ENCODE peak calls at places on chromosome X, in eight cellular contexts. One of them, this sample, is unnamed.

GRCh38 chrX:84165716-84166115 is 22.3 kb downstream of the RPS6KA6 start:
- DNase-seq in NCI-H1092 treated with DMSO at 0.1 percent for 48 hours: no peak
- DNase-seq in T-helper 17 cell: no peak
- DNase-seq in choroid plexus epithelial cell: peak; percentile 9
- DNase-seq in fibroblast of the conjunctiva: no peak
- DNase-seq in iris pigment epithelial cell: no peak
- DNase-seq in G401: no peak
- DNase-seq in A172: no peak
- DNase-seq in this sample: no peak

GRCh38 chrX:49039598-49040375 is 3.4 kb downstream of the TFE3 start:
- DNase-seq in NCI-H1092 treated with DMSO at 0.1 percent for 48 hours: no peak
- DNase-seq in T-helper 17 cell: peak; percentile 22
- DNase-seq in choroid plexus epithelial cell: peak; percentile 93
- DNase-seq in fibroblast of the conjunctiva: peak; percentile 87
- DNase-seq in iris pigment epithelial cell: peak; percentile 93
- DNase-seq in G401: peak; percentile 37
- DNase-seq in A172: peak; percentile 90
- DNase-seq in this sample: peak; percentile 82

GRCh38 chrX:104647084-104647483 is 81.1 kb downstream of the IL1RAPL2 start:
- DNase-seq in NCI-H1092 treated with DMSO at 0.1 percent for 48 hours: no peak
- DNase-seq in T-helper 17 cell: no peak
- DNase-seq in choroid plexus epithelial cell: no peak
- DNase-seq in fibroblast of the conjunctiva: no peak
- DNase-seq in iris pigment epithelial cell: no peak
- DNase-seq in G401: no peak
- DNase-seq in A172: no peak
- DNase-seq in this sample: no peak

GRCh38 chrX:109840585-109840984 is 107.5 kb upstream of the ACSL4 start:
- DNase-seq in NCI-H1092 treated with DMSO at 0.1 percent for 48 hours: no peak
- DNase-seq in T-helper 17 cell: no peak
- DNase-seq in choroid plexus epithelial cell: peak; percentile 95
- DNase-seq in fibroblast of the conjunctiva: peak; percentile 86
- DNase-seq in iris pigment epithelial cell: peak; percentile 94
- DNase-seq in G401: no peak
- DNase-seq in A172: peak; percentile 66
- DNase-seq in this sample: no peak

GRCh38 chrX:77167993-77168392 is 279.2 kb upstream of the FGF16 start:
- DNase-seq in NCI-H1092 treated with DMSO at 0.1 percent for 48 hours: no peak
- DNase-seq in T-helper 17 cell: no peak
- DNase-seq in choroid plexus epithelial cell: peak; percentile 0
- DNase-seq in fibroblast of the conjunctiva: no peak
- DNase-seq in iris pigment epithelial cell: no peak
- DNase-seq in G401: no peak
- DNase-seq in A172: no peak
- DNase-seq in this sample: no peak

GRCh38 chrX:95063554-95063953 is 1389.5 kb downstream of the FAM133A start:
- DNase-seq in NCI-H1092 treated with DMSO at 0.1 percent for 48 hours: no peak
- DNase-seq in T-helper 17 cell: no peak
- DNase-seq in choroid plexus epithelial cell: peak; percentile 43
- DNase-seq in fibroblast of the conjunctiva: no peak
- DNase-seq in iris pigment epithelial cell: peak; percentile 53
- DNase-seq in G401: no peak
- DNase-seq in A172: peak; percentile 9
- DNase-seq in this sample: no peak

GRCh38 chrX:66142351-66142750 is 21.7 kb upstream of the HEPH start:
- DNase-seq in NCI-H1092 treated with DMSO at 0.1 percent for 48 hours: no peak
- DNase-seq in T-helper 17 cell: no peak
- DNase-seq in choroid plexus epithelial cell: no peak
- DNase-seq in fibroblast of the conjunctiva: no peak
- DNase-seq in iris pigment epithelial cell: no peak
- DNase-seq in G401: no peak
- DNase-seq in A172: no peak
- DNase-seq in this sample: no peak

GRCh38 chrX:20254712-20255299 is 11.9 kb downstream of the RPS6KA3 start:
- DNase-seq in NCI-H1092 treated with DMSO at 0.1 percent for 48 hours: no peak
- DNase-seq in T-helper 17 cell: no peak
- DNase-seq in choroid plexus epithelial cell: peak; percentile 40
- DNase-seq in fibroblast of the conjunctiva: no peak
- DNase-seq in iris pigment epithelial cell: peak; percentile 39
- DNase-seq in G401: no peak
- DNase-seq in A172: peak; percentile 43
- DNase-seq in this sample: no peak

GRCh38 chrX:41655631-41656030 is 33.1 kb upstream of the GPR34 start:
- DNase-seq in NCI-H1092 treated with DMSO at 0.1 percent for 48 hours: no peak
- DNase-seq in T-helper 17 cell: no peak
- DNase-seq in choroid plexus epithelial cell: no peak
- DNase-seq in fibroblast of the conjunctiva: no peak
- DNase-seq in iris pigment epithelial cell: peak; percentile 36
- DNase-seq in G401: peak; percentile 1
- DNase-seq in A172: peak; percentile 32
- DNase-seq in this sample: no peak

GRCh38 chrX:125306335-125306866 is 13.3 kb upstream of the TEX13C start:
- DNase-seq in NCI-H1092 treated with DMSO at 0.1 percent for 48 hours: no peak
- DNase-seq in T-helper 17 cell: no peak
- DNase-seq in choroid plexus epithelial cell: no peak
- DNase-seq in fibroblast of the conjunctiva: no peak
- DNase-seq in iris pigment epithelial cell: peak; percentile 23
- DNase-seq in G401: no peak
- DNase-seq in A172: no peak
- DNase-seq in this sample: no peak

GRCh38 chrX:9114245-9114644 is 80.3 kb upstream of the FAM9B start:
- DNase-seq in NCI-H1092 treated with DMSO at 0.1 percent for 48 hours: peak; percentile 6
- DNase-seq in T-helper 17 cell: no peak
- DNase-seq in choroid plexus epithelial cell: no peak
- DNase-seq in fibroblast of the conjunctiva: no peak
- DNase-seq in iris pigment epithelial cell: no peak
- DNase-seq in G401: no peak
- DNase-seq in A172: no peak
- DNase-seq in this sample: no peak

GRCh38 chrX:1673337-1673736 is 58.5 kb downstream of the ASMT start:
- DNase-seq in NCI-H1092 treated with DMSO at 0.1 percent for 48 hours: no peak
- DNase-seq in T-helper 17 cell: no peak
- DNase-seq in choroid plexus epithelial cell: peak; percentile 48
- DNase-seq in fibroblast of the conjunctiva: no peak
- DNase-seq in iris pigment epithelial cell: peak; percentile 21
- DNase-seq in G401: peak; percentile 5
- DNase-seq in A172: peak; percentile 39
- DNase-seq in this sample: peak; percentile 34

GRCh38 chrX:42366181-42366580 is 411.8 kb downstream of the PPP1R2C start:
- DNase-seq in NCI-H1092 treated with DMSO at 0.1 percent for 48 hours: no peak
- DNase-seq in T-helper 17 cell: no peak
- DNase-seq in choroid plexus epithelial cell: no peak
- DNase-seq in fibroblast of the conjunctiva: no peak
- DNase-seq in iris pigment epithelial cell: no peak
- DNase-seq in G401: no peak
- DNase-seq in A172: peak; percentile 10
- DNase-seq in this sample: no peak

GRCh38 chrX:110346681-110347080 is 12.0 kb upstream of the RTL9 start:
- DNase-seq in NCI-H1092 treated with DMSO at 0.1 percent for 48 hours: no peak
- DNase-seq in T-helper 17 cell: no peak
- DNase-seq in choroid plexus epithelial cell: peak; percentile 33
- DNase-seq in fibroblast of the conjunctiva: no peak
- DNase-seq in iris pigment epithelial cell: no peak
- DNase-seq in G401: no peak
- DNase-seq in A172: no peak
- DNase-seq in this sample: no peak

GRCh38 chrX:19017271-19017670 is 33.4 kb upstream of the PHKA2 start:
- DNase-seq in NCI-H1092 treated with DMSO at 0.1 percent for 48 hours: peak; percentile 3
- DNase-seq in T-helper 17 cell: no peak
- DNase-seq in choroid plexus epithelial cell: peak; percentile 41
- DNase-seq in fibroblast of the conjunctiva: peak; percentile 6
- DNase-seq in iris pigment epithelial cell: peak; percentile 18
- DNase-seq in G401: peak; percentile 1
- DNase-seq in A172: peak; percentile 57
- DNase-seq in this sample: no peak

GRCh38 chrX:108641589-108642272 is 94.6 kb downstream of the IRS4 start:
- DNase-seq in NCI-H1092 treated with DMSO at 0.1 percent for 48 hours: no peak
- DNase-seq in T-helper 17 cell: no peak
- DNase-seq in choroid plexus epithelial cell: no peak
- DNase-seq in fibroblast of the conjunctiva: no peak
- DNase-seq in iris pigment epithelial cell: no peak
- DNase-seq in G401: no peak
- DNase-seq in A172: no peak
- DNase-seq in this sample: no peak

GRCh38 chrX:31070057-31070468 is 1.8 kb downstream of the FTHL17 start:
- DNase-seq in NCI-H1092 treated with DMSO at 0.1 percent for 48 hours: no peak
- DNase-seq in T-helper 17 cell: no peak
- DNase-seq in choroid plexus epithelial cell: no peak
- DNase-seq in fibroblast of the conjunctiva: no peak
- DNase-seq in iris pigment epithelial cell: no peak
- DNase-seq in G401: no peak
- DNase-seq in A172: peak; percentile 7
- DNase-seq in this sample: no peak

GRCh38 chrX:107565916-107566602 is 62.3 kb upstream of the PRPS1 start:
- DNase-seq in NCI-H1092 treated with DMSO at 0.1 percent for 48 hours: peak; percentile 35
- DNase-seq in T-helper 17 cell: no peak
- DNase-seq in choroid plexus epithelial cell: peak; percentile 79
- DNase-seq in fibroblast of the conjunctiva: no peak
- DNase-seq in iris pigment epithelial cell: peak; percentile 84
- DNase-seq in G401: peak; percentile 45
- DNase-seq in A172: peak; percentile 50
- DNase-seq in this sample: no peak

GRCh38 chrX:44495091-44495490 is 47.6 kb downstream of the FUNDC1 start:
- DNase-seq in NCI-H1092 treated with DMSO at 0.1 percent for 48 hours: no peak
- DNase-seq in T-helper 17 cell: no peak
- DNase-seq in choroid plexus epithelial cell: no peak
- DNase-seq in fibroblast of the conjunctiva: no peak
- DNase-seq in iris pigment epithelial cell: no peak
- DNase-seq in G401: no peak
- DNase-seq in A172: no peak
- DNase-seq in this sample: no peak

GRCh38 chrX:115560211-115560977 is 580 bp upstream of the PLS3 start:
- DNase-seq in NCI-H1092 treated with DMSO at 0.1 percent for 48 hours: no peak
- DNase-seq in T-helper 17 cell: no peak
- DNase-seq in choroid plexus epithelial cell: peak; percentile 52
- DNase-seq in fibroblast of the conjunctiva: no peak
- DNase-seq in iris pigment epithelial cell: peak; percentile 64
- DNase-seq in G401: no peak
- DNase-seq in A172: peak; percentile 33
- DNase-seq in this sample: no peak